ENCODE peak calls at places on chromosomes 11 and 22, in five cellular contexts. One of them, this sample, is unnamed.

GRCh38 chr11:112620621-112621394 is 340.4 kb upstream of the NCAM1 start:
- DNase-seq in colonic mucosa: no peak
- DNase-seq in lower lobe of right lung: no peak
- DNase-seq in pancreas: no peak
- DNase-seq in fibroblast of lung: no peak
- DNase-seq in this sample: no peak

GRCh38 chr11:20061766-20062165 is 98.5 kb downstream of the DBX1 start:
- DNase-seq in colonic mucosa: no peak
- DNase-seq in fibroblast of lung: no peak
- DNase-seq in pancreas: no peak
- DNase-seq in lower lobe of right lung: no peak
- DNase-seq in this sample: no peak

GRCh38 chr11:69601346-69601975 is 39.5 kb upstream of the CCND1 start:
- DNase-seq in colonic mucosa: peak; percentile 19
- DNase-seq in lower lobe of right lung: no peak
- DNase-seq in fibroblast of lung: no peak
- DNase-seq in pancreas: no peak
- DNase-seq in this sample: no peak

GRCh38 chr22:28846994-28847393 is 36.4 kb upstream of the ZNRF3 start:
- DNase-seq in pancreas: no peak
- DNase-seq in fibroblast of lung: no peak
- DNase-seq in lower lobe of right lung: no peak
- DNase-seq in colonic mucosa: no peak
- DNase-seq in this sample: no peak

GRCh38 chr11:8259316-8259995 is 4.2 kb downstream of the LMO1 start:
- DNase-seq in lower lobe of right lung: peak; percentile 23
- DNase-seq in pancreas: no peak
- DNase-seq in colonic mucosa: no peak
- DNase-seq in fibroblast of lung: no peak
- DNase-seq in this sample: no peak

GRCh38 chr22:23686416-23687024 is 4.3 kb upstream of the RGL4 start:
- DNase-seq in fibroblast of lung: no peak
- DNase-seq in pancreas: no peak
- DNase-seq in lower lobe of right lung: no peak
- DNase-seq in colonic mucosa: no peak
- DNase-seq in this sample: no peak

GRCh38 chr11:46302866-46303265 is 25.4 kb downstream of the CREB3L1 start:
- DNase-seq in lower lobe of right lung: no peak
- DNase-seq in fibroblast of lung: no peak
- DNase-seq in colonic mucosa: no peak
- DNase-seq in pancreas: no peak
- DNase-seq in this sample: no peak

GRCh38 chr11:34839969-34840368 is 76.2 kb downstream of the APIP start:
- DNase-seq in lower lobe of right lung: no peak
- DNase-seq in pancreas: no peak
- DNase-seq in fibroblast of lung: no peak
- DNase-seq in colonic mucosa: no peak
- DNase-seq in this sample: no peak

GRCh38 chr22:31056986-31057599 is 24.0 kb upstream of the SMTN start:
- DNase-seq in colonic mucosa: no peak
- DNase-seq in fibroblast of lung: no peak
- DNase-seq in lower lobe of right lung: no peak
- DNase-seq in pancreas: no peak
- DNase-seq in this sample: no peak

GRCh38 chr11:117579148-117579547 is 217.9 kb downstream of the DSCAML1 start:
- DNase-seq in pancreas: no peak
- DNase-seq in fibroblast of lung: no peak
- DNase-seq in colonic mucosa: no peak
- DNase-seq in lower lobe of right lung: no peak
- DNase-seq in this sample: no peak

GRCh38 chr11:69123593-69124545 is 31.9 kb upstream of the SMIM38 start:
- DNase-seq in colonic mucosa: no peak
- DNase-seq in fibroblast of lung: no peak
- DNase-seq in lower lobe of right lung: peak; percentile 37
- DNase-seq in pancreas: no peak
- DNase-seq in this sample: no peak

GRCh38 chr11:69427906-69428880 is 53.3 kb upstream of the LINC01488 start:
- DNase-seq in pancreas: no peak
- DNase-seq in lower lobe of right lung: no peak
- DNase-seq in fibroblast of lung: no peak
- DNase-seq in colonic mucosa: no peak
- DNase-seq in this sample: no peak

GRCh38 chr11:2199466-2200341 is 28.1 kb upstream of the TH start:
- DNase-seq in pancreas: peak; percentile 48
- DNase-seq in lower lobe of right lung: peak; percentile 41
- DNase-seq in colonic mucosa: no peak
- DNase-seq in fibroblast of lung: no peak
- DNase-seq in this sample: no peak

GRCh38 chr11:129885381-129885780 is 10.0 kb downstream of the NFRKB start:
- DNase-seq in fibroblast of lung: no peak
- DNase-seq in colonic mucosa: no peak
- DNase-seq in pancreas: no peak
- DNase-seq in lower lobe of right lung: no peak
- DNase-seq in this sample: no peak

GRCh38 chr11:61683961-61684869 is 4.0 kb downstream of the DAGLA start:
- DNase-seq in pancreas: no peak
- DNase-seq in fibroblast of lung: peak; percentile 44
- DNase-seq in lower lobe of right lung: no peak
- DNase-seq in colonic mucosa: no peak
- DNase-seq in this sample: peak; percentile 56

GRCh38 chr22:48481748-48482147 is 1345.9 kb downstream of the BRD1 start:
- DNase-seq in lower lobe of right lung: no peak
- DNase-seq in fibroblast of lung: no peak
- DNase-seq in pancreas: no peak
- DNase-seq in colonic mucosa: no peak
- DNase-seq in this sample: no peak

GRCh38 chr22:38135133-38135706 is 24.7 kb upstream of the BAIAP2L2 start:
- DNase-seq in pancreas: no peak
- DNase-seq in fibroblast of lung: peak; percentile 72
- DNase-seq in lower lobe of right lung: no peak
- DNase-seq in colonic mucosa: no peak
- DNase-seq in this sample: peak; percentile 94

GRCh38 chr22:42946551-42947198 is 68.3 kb downstream of the PACSIN2 start:
- DNase-seq in pancreas: peak; percentile 28
- DNase-seq in fibroblast of lung: no peak
- DNase-seq in lower lobe of right lung: no peak
- DNase-seq in colonic mucosa: no peak
- DNase-seq in this sample: no peak

GRCh38 chr11:62444271-62444833 is 25.5 kb downstream of the SCGB1A1 start:
- DNase-seq in lower lobe of right lung: peak; percentile 69
- DNase-seq in pancreas: no peak
- DNase-seq in fibroblast of lung: peak; percentile 53
- DNase-seq in colonic mucosa: peak; percentile 66
- DNase-seq in this sample: peak; percentile 74

GRCh38 chr11:102458531-102458930 is 6.0 kb upstream of the TMEM123 start:
- DNase-seq in colonic mucosa: no peak
- DNase-seq in lower lobe of right lung: no peak
- DNase-seq in fibroblast of lung: no peak
- DNase-seq in pancreas: no peak
- DNase-seq in this sample: peak; percentile 28

GRCh38 chr11:122091850-122092249 is 24.2 kb downstream of the BLID start:
- DNase-seq in pancreas: no peak
- DNase-seq in fibroblast of lung: no peak
- DNase-seq in lower lobe of right lung: no peak
- DNase-seq in colonic mucosa: no peak
- DNase-seq in this sample: peak; percentile 46

GRCh38 chr22:21941921-21942320 is 10.7 kb downstream of the PPM1F start:
- DNase-seq in pancreas: no peak
- DNase-seq in colonic mucosa: no peak
- DNase-seq in lower lobe of right lung: no peak
- DNase-seq in fibroblast of lung: no peak
- DNase-seq in this sample: no peak

GRCh38 chr11:26102325-26102724 is 229.6 kb upstream of the ANO3 start:
- DNase-seq in fibroblast of lung: no peak
- DNase-seq in lower lobe of right lung: no peak
- DNase-seq in colonic mucosa: no peak
- DNase-seq in pancreas: no peak
- DNase-seq in this sample: no peak

DNA sequence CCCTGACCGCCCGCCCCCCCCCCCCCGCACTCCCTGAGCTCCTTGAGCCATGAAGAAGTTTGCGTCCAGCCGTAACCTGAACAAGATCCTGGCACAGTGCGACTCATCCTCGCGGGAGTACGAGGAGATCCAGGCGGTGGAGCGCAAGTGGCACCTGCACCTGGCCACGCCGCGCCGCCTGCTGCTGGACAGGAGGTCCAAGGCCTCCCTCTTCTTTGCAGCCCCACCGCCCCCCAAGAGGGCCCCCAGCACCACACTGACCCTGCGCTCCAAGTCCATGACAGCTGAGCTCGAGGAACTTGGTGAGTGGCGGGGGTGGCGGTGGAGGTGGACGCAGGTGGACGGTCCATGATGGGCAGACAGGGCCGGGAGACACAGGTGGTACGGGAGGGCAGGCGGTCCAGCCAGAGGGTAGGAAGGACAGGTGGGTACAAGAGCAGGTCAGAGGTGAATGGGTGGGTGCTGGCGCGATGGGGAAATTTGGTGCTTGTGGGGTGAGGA is 32.1 kb upstream of the ACR start:
- DNase-seq in colonic mucosa: no peak
- DNase-seq in fibroblast of lung: no peak
- DNase-seq in lower lobe of right lung: peak; percentile 40
- DNase-seq in pancreas: peak; percentile 67
- DNase-seq in this sample: no peak
- H3K4me3 ChIP-seq in colonic mucosa: no peak overlapping the region
- H3K4me3 ChIP-seq in fibroblast of lung: no peak overlapping the region
- H3K4me3 ChIP-seq in lower lobe of right lung: no peak overlapping the region
- H3K4me3 ChIP-seq in pancreas: no peak overlapping the region
- H3K4me3 ChIP-seq in this sample: no peak overlapping the region

GRCh38 chr11:133907841-133908241 is 48.9 kb downstream of the IGSF9B start:
- DNase-seq in lower lobe of right lung: peak; percentile 11
- DNase-seq in colonic mucosa: no peak
- DNase-seq in fibroblast of lung: no peak
- DNase-seq in pancreas: no peak
- DNase-seq in this sample: no peak

GRCh38 chr11:133908827-133909226 is 47.9 kb downstream of the IGSF9B start:
- DNase-seq in lower lobe of right lung: peak; percentile 30
- DNase-seq in pancreas: no peak
- DNase-seq in fibroblast of lung: no peak
- DNase-seq in colonic mucosa: no peak
- DNase-seq in this sample: no peak

GRCh38 chr11:133910101-133910500 is 46.7 kb downstream of the IGSF9B start:
- DNase-seq in pancreas: no peak
- DNase-seq in colonic mucosa: no peak
- DNase-seq in fibroblast of lung: no peak
- DNase-seq in lower lobe of right lung: peak; percentile 15
- DNase-seq in this sample: no peak

GRCh38 chr11:133913761-133914160 is 43.0 kb downstream of the IGSF9B start:
- DNase-seq in fibroblast of lung: no peak
- DNase-seq in pancreas: no peak
- DNase-seq in lower lobe of right lung: no peak
- DNase-seq in colonic mucosa: no peak
- DNase-seq in this sample: no peak

DNA sequence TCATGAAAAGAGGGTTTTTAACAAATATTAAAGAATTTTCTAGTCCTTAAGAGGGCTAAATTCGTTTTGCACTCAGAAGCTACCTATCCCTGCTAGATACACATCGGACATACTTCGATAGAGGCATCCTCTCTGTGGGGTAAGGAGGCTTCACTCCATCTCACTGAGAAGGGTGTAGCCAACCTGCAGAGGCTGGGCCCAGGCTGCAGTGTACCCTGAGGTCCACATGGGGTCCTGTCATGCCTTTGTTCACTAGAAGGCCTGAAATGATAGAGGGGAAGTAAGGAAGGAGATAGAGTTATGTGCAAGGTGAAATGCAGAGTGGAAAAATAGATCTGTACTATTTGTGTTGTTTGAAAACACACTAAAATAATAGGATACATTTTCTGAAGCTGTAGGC is 45.6 kb downstream of the IGSF9B start:
- DNase-seq in pancreas: no peak
- DNase-seq in colonic mucosa: no peak
- DNase-seq in lower lobe of right lung: peak; percentile 11
- DNase-seq in fibroblast of lung: no peak
- DNase-seq in this sample: no peak
- TF ChIP-seq CTCF in pancreas: no peak
- TF ChIP-seq CTCF in colonic mucosa: no peak
- TF ChIP-seq CTCF in lower lobe of right lung: no peak
- TF ChIP-seq CTCF in fibroblast of lung: no peak
- TF ChIP-seq CTCF in this sample: no peak

GRCh38 chr11:123187670-123188507 is 7.2 kb downstream of the CLMP start:
- DNase-seq in pancreas: no peak
- DNase-seq in fibroblast of lung: no peak
- DNase-seq in lower lobe of right lung: no peak
- DNase-seq in colonic mucosa: no peak
- DNase-seq in this sample: peak; percentile 74
- H3K4me3 ChIP-seq in pancreas: no peak overlapping the region
- H3K4me3 ChIP-seq in fibroblast of lung: peak overlapping the region; percentile 28
- H3K4me3 ChIP-seq in lower lobe of right lung: no peak overlapping the region
- H3K4me3 ChIP-seq in colonic mucosa: no peak overlapping the region
- H3K4me3 ChIP-seq in this sample: peak overlapping the region; percentile 35

GRCh38 chr11:77557553-77557952 is 32.2 kb upstream of the AQP11 start:
- DNase-seq in lower lobe of right lung: no peak
- DNase-seq in fibroblast of lung: peak; percentile 21
- DNase-seq in colonic mucosa: peak; percentile 35
- DNase-seq in pancreas: no peak
- DNase-seq in this sample: peak; percentile 31
- TF ChIP-seq CTCF in lower lobe of right lung: no peak
- TF ChIP-seq CTCF in fibroblast of lung: peak; percentile 36
- TF ChIP-seq CTCF in colonic mucosa: no peak
- TF ChIP-seq CTCF in pancreas: no peak
- TF ChIP-seq CTCF in this sample: peak; percentile 30

GRCh38 chr22:29882716-29883044 is 294 bp upstream of the MTMR3 start:
- DNase-seq in lower lobe of right lung: no peak
- DNase-seq in colonic mucosa: no peak
- DNase-seq in fibroblast of lung: no peak
- DNase-seq in pancreas: no peak
- DNase-seq in this sample: no peak
- H3K4me3 ChIP-seq in lower lobe of right lung: peak overlapping the region; percentile 88
- H3K4me3 ChIP-seq in colonic mucosa: no peak overlapping the region
- H3K4me3 ChIP-seq in fibroblast of lung: peak overlapping the region; percentile 60
- H3K4me3 ChIP-seq in pancreas: no peak overlapping the region
- H3K4me3 ChIP-seq in this sample: no peak overlapping the region

DNA sequence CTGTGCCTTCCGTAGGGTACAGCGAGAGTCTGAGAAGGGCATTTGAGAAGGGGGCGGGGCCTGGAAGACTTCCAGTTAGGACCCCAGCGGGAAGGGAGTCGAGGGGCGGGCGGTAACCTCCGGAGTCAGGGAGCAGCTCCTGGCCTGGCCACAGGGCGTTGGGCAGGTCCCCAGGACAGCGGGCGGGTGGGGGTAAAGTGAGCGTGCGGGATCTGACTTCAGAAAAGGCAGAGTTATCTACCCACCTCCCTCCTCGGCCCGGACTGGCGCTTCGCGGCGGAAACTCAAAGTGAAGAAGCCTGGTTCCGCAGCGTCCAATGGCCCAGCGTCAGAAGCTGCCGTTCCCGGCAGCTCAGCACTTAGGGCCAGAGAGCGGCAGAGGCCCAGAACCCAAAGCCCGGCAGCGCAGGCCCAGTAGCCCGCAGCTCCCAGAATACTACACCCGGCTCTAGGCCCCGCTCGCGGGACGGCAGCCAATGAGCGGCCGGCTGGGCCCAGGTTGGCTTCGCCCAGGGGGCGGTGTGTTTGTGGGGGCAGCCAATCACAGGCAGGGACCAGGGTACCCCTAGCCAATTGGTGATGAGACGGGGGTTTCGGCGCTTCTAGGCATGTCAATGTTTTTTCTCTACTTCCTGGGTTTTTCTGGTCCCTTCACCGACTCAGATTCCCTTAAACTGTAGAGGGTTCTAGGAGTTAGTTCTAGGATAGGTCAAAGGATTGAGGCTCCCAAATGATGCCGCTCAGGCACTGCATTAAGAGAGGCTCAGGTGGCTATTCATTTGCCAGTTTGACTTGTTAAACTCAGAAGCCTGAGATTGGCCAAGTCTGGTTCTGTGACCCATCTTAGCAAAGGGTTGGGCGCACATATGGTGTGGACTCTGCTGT is at the start of gene TRIM68:
- DNase-seq in pancreas: peak; percentile 99
- DNase-seq in colonic mucosa: peak; percentile 97
- DNase-seq in lower lobe of right lung: peak; percentile 97
- DNase-seq in fibroblast of lung: peak; percentile 96
- DNase-seq in this sample: peak; percentile 93
- TF ChIP-seq CTCF in pancreas: no peak
- TF ChIP-seq CTCF in colonic mucosa: no peak
- TF ChIP-seq CTCF in lower lobe of right lung: no peak
- TF ChIP-seq CTCF in fibroblast of lung: peak; percentile 0
- TF ChIP-seq CTCF in this sample: no peak

This sample was measured in fibroblast of mammary gland.